ENCODE peak calls at places on chromosomes 12 and 14, in eight cellular contexts. One of them, this sample, is unnamed. For H3K4me1, the result is how much of the 10 kb centered on the place peaks cover.

GRCh38 chr12:67637718-67638117 is 10.8 kb upstream of the DYRK2 start:
- DNase-seq in transverse colon: no peak
- DNase-seq in Peyer's patch: no peak
- DNase-seq in tibial nerve: no peak
- DNase-seq in H1: no peak
- DNase-seq in uterus: no peak
- DNase-seq in ovary: no peak
- DNase-seq in body of pancreas: no peak
- DNase-seq in this sample: no peak

GRCh38 chr12:19245656-19246055 is 116.1 kb downstream of the PLEKHA5 start:
- DNase-seq in ovary: no peak
- DNase-seq in transverse colon: no peak
- DNase-seq in uterus: no peak
- DNase-seq in H1: no peak
- DNase-seq in tibial nerve: no peak
- DNase-seq in Peyer's patch: no peak
- DNase-seq in body of pancreas: no peak
- DNase-seq in this sample: no peak

GRCh38 chr12:101793401-101793800 is 37.4 kb downstream of the GNPTAB start:
- DNase-seq in ovary: no peak
- DNase-seq in body of pancreas: no peak
- DNase-seq in Peyer's patch: no peak
- DNase-seq in H1: no peak
- DNase-seq in transverse colon: no peak
- DNase-seq in uterus: no peak
- DNase-seq in tibial nerve: no peak
- DNase-seq in this sample: no peak

GRCh38 chr14:67514650-67515385 is 18.3 kb upstream of the PLEKHH1 start:
- DNase-seq in uterus: peak
- DNase-seq in Peyer's patch: peak
- DNase-seq in body of pancreas: peak
- DNase-seq in ovary: peak
- DNase-seq in H1: peak
- DNase-seq in transverse colon: peak
- DNase-seq in tibial nerve: peak
- DNase-seq in this sample: no peak

GRCh38 chr12:123532808-123533649 is 490 bp downstream of the RILPL1 start:
- DNase-seq in tibial nerve: peak
- DNase-seq in body of pancreas: peak
- DNase-seq in Peyer's patch: peak
- DNase-seq in H1: peak
- DNase-seq in uterus: peak
- DNase-seq in ovary: peak
- DNase-seq in transverse colon: peak
- DNase-seq in this sample: peak

GRCh38 chr14:101469382-101470251 is 91.7 kb upstream of the DIO3 start:
- DNase-seq in uterus: peak
- DNase-seq in H1: peak
- DNase-seq in Peyer's patch: peak
- DNase-seq in transverse colon: no peak
- DNase-seq in tibial nerve: no peak
- DNase-seq in body of pancreas: peak
- DNase-seq in ovary: no peak
- DNase-seq in this sample: no peak

GRCh38 chr12:130775953-130776856 is 60.1 kb upstream of the RIMBP2 start:
- DNase-seq in transverse colon: peak
- DNase-seq in H1: peak
- DNase-seq in body of pancreas: peak
- DNase-seq in uterus: peak
- DNase-seq in ovary: no peak
- DNase-seq in tibial nerve: peak
- DNase-seq in Peyer's patch: peak
- DNase-seq in this sample: no peak

GRCh38 chr12:26520869-26521268 is 312.1 kb downstream of the ITPR2 start:
- DNase-seq in transverse colon: no peak
- DNase-seq in Peyer's patch: no peak
- DNase-seq in body of pancreas: no peak
- DNase-seq in uterus: no peak
- DNase-seq in ovary: no peak
- DNase-seq in tibial nerve: no peak
- DNase-seq in H1: no peak
- DNase-seq in this sample: no peak

GRCh38 chr12:8697476-8698131 is at the start of gene RIMKLB:
- DNase-seq in Peyer's patch: peak
- DNase-seq in H1: peak
- DNase-seq in tibial nerve: peak
- DNase-seq in ovary: peak
- DNase-seq in transverse colon: peak
- DNase-seq in body of pancreas: peak
- DNase-seq in uterus: peak
- DNase-seq in this sample: peak

GRCh38 chr12:51264297-51264696 is 5.9 kb downstream of the SMAGP start:
- DNase-seq in Peyer's patch: no peak
- DNase-seq in uterus: no peak
- DNase-seq in tibial nerve: no peak
- DNase-seq in ovary: no peak
- DNase-seq in body of pancreas: no peak
- DNase-seq in transverse colon: no peak
- DNase-seq in H1: no peak
- DNase-seq in this sample: no peak

GRCh38 chr12:51270067-51270846 is at the start of gene SMAGP:
- DNase-seq in uterus: peak
- DNase-seq in Peyer's patch: peak
- DNase-seq in transverse colon: peak
- DNase-seq in H1: peak
- DNase-seq in ovary: peak
- DNase-seq in body of pancreas: peak
- DNase-seq in tibial nerve: peak
- DNase-seq in this sample: no peak

GRCh38 chr12:51265024-51265423 is 5.2 kb downstream of the SMAGP start:
- DNase-seq in tibial nerve: no peak
- DNase-seq in H1: no peak
- DNase-seq in body of pancreas: no peak
- DNase-seq in uterus: no peak
- DNase-seq in transverse colon: no peak
- DNase-seq in Peyer's patch: no peak
- DNase-seq in ovary: no peak
- DNase-seq in this sample: no peak

GRCh38 chr12:51270847-51271518 is 768 bp upstream of the SMAGP start:
- DNase-seq in ovary: no peak
- DNase-seq in uterus: no peak
- DNase-seq in Peyer's patch: no peak
- DNase-seq in H1: no peak
- DNase-seq in tibial nerve: no peak
- DNase-seq in body of pancreas: no peak
- DNase-seq in transverse colon: no peak
- DNase-seq in this sample: no peak

DNA sequence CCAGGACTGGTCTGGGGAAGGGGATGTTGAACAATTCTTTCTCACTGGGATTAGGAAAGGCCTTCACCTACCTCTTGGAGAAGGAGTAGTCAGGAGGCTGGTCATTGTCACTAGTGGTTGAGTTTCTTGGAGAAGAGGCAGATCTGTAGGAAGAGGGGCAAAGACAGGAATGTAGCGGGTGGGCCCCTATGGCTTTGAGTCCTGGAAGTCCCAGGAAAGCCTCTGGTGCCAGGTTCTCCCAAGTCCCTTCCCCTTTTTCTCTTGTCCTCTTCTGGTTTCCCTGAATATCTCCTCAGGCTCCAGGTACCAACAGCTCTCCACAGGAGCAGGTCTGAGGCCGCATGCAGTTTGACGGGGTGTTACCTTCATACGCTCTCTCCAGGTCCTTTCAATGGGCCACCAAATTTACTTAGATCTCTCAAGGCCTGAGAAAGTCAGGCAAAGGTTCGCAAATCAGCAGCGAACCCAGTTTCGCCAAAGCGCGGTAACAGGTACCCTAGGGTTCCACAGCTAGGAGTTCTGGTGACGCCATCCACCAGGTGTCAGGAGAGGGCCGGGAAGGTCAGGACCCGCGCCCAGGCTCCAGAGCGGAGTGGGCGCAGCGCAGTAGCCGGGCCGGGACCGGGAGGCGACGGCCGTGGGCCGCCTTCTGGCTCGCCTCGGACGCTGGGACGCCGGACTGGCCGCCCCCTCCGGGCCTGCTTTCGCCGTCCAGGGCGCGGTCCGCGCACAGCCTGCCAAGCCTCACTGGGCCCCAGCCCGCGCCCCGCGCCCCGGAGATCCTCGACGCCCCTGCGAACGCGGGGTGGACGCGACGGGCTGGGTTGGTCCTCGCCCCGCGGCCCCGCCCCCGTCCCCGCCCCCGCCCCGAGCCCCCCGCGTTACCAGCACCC is 795 bp downstream of the SMAGP start:
- DNase-seq in transverse colon: peak
- DNase-seq in uterus: peak
- DNase-seq in body of pancreas: peak
- DNase-seq in tibial nerve: peak
- DNase-seq in H1: peak
- DNase-seq in ovary: peak
- DNase-seq in Peyer's patch: peak
- DNase-seq in this sample: no peak
- TF ChIP-seq CTCF in transverse colon: peak
- TF ChIP-seq CTCF in uterus: peak
- TF ChIP-seq CTCF in body of pancreas: peak
- TF ChIP-seq CTCF in tibial nerve: peak
- TF ChIP-seq CTCF in H1: peak
- TF ChIP-seq CTCF in ovary: no peak
- TF ChIP-seq CTCF in Peyer's patch: no peak
- TF ChIP-seq CTCF in this sample: no peak

GRCh38 chr14:89247457-89248122 is 169.4 kb downstream of the FOXN3 start:
- DNase-seq in H1: no peak
- DNase-seq in ovary: no peak
- DNase-seq in uterus: no peak
- DNase-seq in tibial nerve: no peak
- DNase-seq in Peyer's patch: no peak
- DNase-seq in body of pancreas: no peak
- DNase-seq in transverse colon: no peak
- DNase-seq in this sample: no peak
- H3K4me1 ChIP-seq in H1: under half
- H3K4me1 ChIP-seq in ovary: under half
- H3K4me1 ChIP-seq in uterus: under half
- H3K4me1 ChIP-seq in tibial nerve: under half
- H3K4me1 ChIP-seq in Peyer's patch: under half
- H3K4me1 ChIP-seq in body of pancreas: under half
- H3K4me1 ChIP-seq in transverse colon: under half
- H3K4me1 ChIP-seq in this sample: under half

GRCh38 chr12:94207467-94208432 is 59.4 kb downstream of the PLXNC1 start:
- DNase-seq in ovary: no peak
- DNase-seq in tibial nerve: peak
- DNase-seq in Peyer's patch: peak
- DNase-seq in body of pancreas: no peak
- DNase-seq in H1: no peak
- DNase-seq in transverse colon: peak
- DNase-seq in uterus: no peak
- DNase-seq in this sample: no peak
- TF ChIP-seq POLR2A in ovary: no peak
- TF ChIP-seq POLR2A in tibial nerve: no peak
- TF ChIP-seq POLR2A in Peyer's patch: no peak
- TF ChIP-seq POLR2A in body of pancreas: no peak
- TF ChIP-seq POLR2A in H1: no peak
- TF ChIP-seq POLR2A in transverse colon: peak
- TF ChIP-seq POLR2A in uterus: no peak
- TF ChIP-seq POLR2A in this sample: no peak

GRCh38 chr14:79856357-79856756 is 354.9 kb downstream of the DIO2 start:
- DNase-seq in Peyer's patch: no peak
- DNase-seq in ovary: no peak
- DNase-seq in body of pancreas: no peak
- DNase-seq in tibial nerve: no peak
- DNase-seq in transverse colon: no peak
- DNase-seq in H1: no peak
- DNase-seq in uterus: no peak
- DNase-seq in this sample: no peak

GRCh38 chr14:79862045-79862444 is 349.3 kb downstream of the DIO2 start:
- DNase-seq in H1: no peak
- DNase-seq in ovary: no peak
- DNase-seq in tibial nerve: no peak
- DNase-seq in uterus: no peak
- DNase-seq in transverse colon: no peak
- DNase-seq in body of pancreas: no peak
- DNase-seq in Peyer's patch: no peak
- DNase-seq in this sample: no peak

GRCh38 chr14:79855789-79856188 is 355.5 kb downstream of the DIO2 start:
- DNase-seq in ovary: no peak
- DNase-seq in tibial nerve: no peak
- DNase-seq in uterus: no peak
- DNase-seq in body of pancreas: no peak
- DNase-seq in Peyer's patch: no peak
- DNase-seq in transverse colon: no peak
- DNase-seq in H1: no peak
- DNase-seq in this sample: no peak

DNA sequence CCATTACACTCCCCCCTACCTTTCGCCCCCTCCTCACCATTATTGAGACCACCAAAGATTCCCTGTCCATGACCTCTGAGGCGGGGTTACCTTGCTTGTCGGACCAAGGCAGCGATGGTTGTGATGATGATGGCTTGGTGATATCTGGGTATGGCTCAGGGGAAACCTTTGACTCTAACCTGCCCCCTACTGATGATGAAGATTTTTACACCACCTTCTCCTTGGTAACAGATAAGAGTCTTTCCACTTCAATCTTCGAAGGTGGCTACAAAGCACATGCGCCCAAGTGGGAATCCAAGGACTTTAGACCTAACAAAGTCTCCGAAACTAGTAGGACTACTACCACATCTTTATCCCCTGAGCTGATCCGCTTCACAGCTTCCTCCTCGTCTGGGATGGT is 350.2 kb downstream of the DIO2 start:
- DNase-seq in Peyer's patch: no peak
- DNase-seq in uterus: no peak
- DNase-seq in ovary: no peak
- DNase-seq in tibial nerve: no peak
- DNase-seq in body of pancreas: no peak
- DNase-seq in transverse colon: no peak
- DNase-seq in H1: peak
- DNase-seq in this sample: no peak
- TF ChIP-seq CTCF in Peyer's patch: no peak
- TF ChIP-seq CTCF in uterus: no peak
- TF ChIP-seq CTCF in ovary: no peak
- TF ChIP-seq CTCF in tibial nerve: no peak
- TF ChIP-seq CTCF in body of pancreas: no peak
- TF ChIP-seq CTCF in transverse colon: no peak
- TF ChIP-seq CTCF in H1: peak
- TF ChIP-seq CTCF in this sample: no peak

DNA sequence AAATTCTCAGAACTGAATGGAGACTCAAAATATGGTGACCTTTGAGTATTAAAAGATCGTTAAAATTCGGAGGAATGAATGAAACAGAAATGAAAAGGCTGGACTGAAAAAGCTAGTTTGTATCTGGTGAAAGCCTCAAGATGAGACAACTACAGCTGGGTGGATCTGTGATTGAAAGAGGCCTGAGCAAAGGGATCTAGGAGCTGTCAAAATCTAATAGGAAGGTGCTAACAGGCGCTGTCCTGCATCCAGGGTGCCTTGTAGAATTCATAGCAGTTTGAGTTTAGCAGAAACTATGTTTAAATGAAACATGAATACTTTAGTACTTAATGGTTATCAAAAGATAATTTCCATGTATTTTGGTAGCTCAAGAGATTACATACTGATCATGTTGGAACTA is 2.3 kb downstream of the YY1 start:
- DNase-seq in H1: no peak
- DNase-seq in uterus: no peak
- DNase-seq in Peyer's patch: no peak
- DNase-seq in ovary: no peak
- DNase-seq in tibial nerve: no peak
- DNase-seq in transverse colon: no peak
- DNase-seq in body of pancreas: no peak
- DNase-seq in this sample: no peak
- H3K4me1 ChIP-seq in H1: under half
- H3K4me1 ChIP-seq in uterus: under half
- H3K4me1 ChIP-seq in Peyer's patch: under half
- H3K4me1 ChIP-seq in ovary: under half
- H3K4me1 ChIP-seq in tibial nerve: half or more
- H3K4me1 ChIP-seq in transverse colon: half or more
- H3K4me1 ChIP-seq in body of pancreas: half or more
- H3K4me1 ChIP-seq in this sample: half or more

GRCh38 chr12:111405149-111405855 is 421 bp upstream of the SH2B3 start:
- DNase-seq in uterus: peak
- DNase-seq in transverse colon: peak
- DNase-seq in tibial nerve: peak
- DNase-seq in body of pancreas: peak
- DNase-seq in H1: peak
- DNase-seq in Peyer's patch: peak
- DNase-seq in ovary: peak
- DNase-seq in this sample: peak
- TF ChIP-seq POLR2A in uterus: peak
- TF ChIP-seq POLR2A in transverse colon: peak
- TF ChIP-seq POLR2A in tibial nerve: no peak
- TF ChIP-seq POLR2A in body of pancreas: no peak
- TF ChIP-seq POLR2A in H1: no peak
- TF ChIP-seq POLR2A in Peyer's patch: no peak
- TF ChIP-seq POLR2A in ovary: peak
- TF ChIP-seq POLR2A in this sample: no peak